ENCODE peak calls at places on chromosomes 6 and 20, in four cellular contexts. One of them, this sample, is unnamed.

GRCh38 chr6:26267083-26267589 is 97.9 kb upstream of the BTN3A2 start:
- DNase-seq in K562: peak
- DNase-seq in HCT116: no peak
- DNase-seq in HepG2: no peak
- DNase-seq in this sample: no peak

GRCh38 chr20:62329389-62330377 is 26.9 kb downstream of the ADRM1 start:
- DNase-seq in K562: no peak
- DNase-seq in HCT116: no peak
- DNase-seq in HepG2: no peak
- DNase-seq in this sample: no peak

GRCh38 chr6:117477988-117478852 is 4.3 kb upstream of the DCBLD1 start:
- DNase-seq in K562: peak
- DNase-seq in HCT116: no peak
- DNase-seq in HepG2: peak
- DNase-seq in this sample: no peak

GRCh38 chr20:24955045-24955444 is 6.0 kb downstream of the CST7 start:
- DNase-seq in K562: no peak
- DNase-seq in HCT116: no peak
- DNase-seq in HepG2: no peak
- DNase-seq in this sample: no peak

GRCh38 chr6:117536317-117536716 is 53.8 kb downstream of the DCBLD1 start:
- DNase-seq in K562: no peak
- DNase-seq in HCT116: no peak
- DNase-seq in HepG2: no peak
- DNase-seq in this sample: no peak

GRCh38 chr6:141562181-141562800 is 570.4 kb upstream of the GJE1 start:
- DNase-seq in K562: peak
- DNase-seq in HCT116: no peak
- DNase-seq in HepG2: no peak
- DNase-seq in this sample: peak

GRCh38 chr6:136236491-136237293 is 13.4 kb downstream of the MTFR2 start:
- DNase-seq in K562: peak
- DNase-seq in HCT116: no peak
- DNase-seq in HepG2: no peak
- DNase-seq in this sample: no peak

GRCh38 chr6:37507690-37508421 is 8.2 kb upstream of the CCDC167 start:
- DNase-seq in K562: no peak
- DNase-seq in HCT116: no peak
- DNase-seq in HepG2: no peak
- DNase-seq in this sample: peak

GRCh38 chr20:1203630-1204029 is 376 bp downstream of the C20orf202 start:
- DNase-seq in K562: no peak
- DNase-seq in HCT116: no peak
- DNase-seq in HepG2: no peak
- DNase-seq in this sample: no peak

GRCh38 chr6:20840675-20841074 is 306.4 kb downstream of the CDKAL1 start:
- DNase-seq in K562: no peak
- DNase-seq in HCT116: no peak
- DNase-seq in HepG2: no peak
- DNase-seq in this sample: no peak

GRCh38 chr6:36501686-36502085 is 45.6 kb downstream of the STK38 start:
- DNase-seq in K562: no peak
- DNase-seq in HCT116: no peak
- DNase-seq in HepG2: no peak
- DNase-seq in this sample: no peak

GRCh38 chr6:115195239-115195638 is 852.4 kb upstream of the HS3ST5 start:
- DNase-seq in K562: no peak
- DNase-seq in HCT116: no peak
- DNase-seq in HepG2: no peak
- DNase-seq in this sample: no peak

GRCh38 chr6:92767101-92767500 is 652.3 kb downstream of the EPHA7 start:
- DNase-seq in K562: no peak
- DNase-seq in HCT116: no peak
- DNase-seq in HepG2: no peak
- DNase-seq in this sample: no peak

GRCh38 chr20:32650545-32650944 is 23.2 kb downstream of the C20orf203 start:
- DNase-seq in K562: peak
- DNase-seq in HCT116: no peak
- DNase-seq in HepG2: no peak
- DNase-seq in this sample: no peak

GRCh38 chr6:25670793-25671513 is 18.9 kb downstream of the SCGN start:
- DNase-seq in K562: no peak
- DNase-seq in HCT116: peak
- DNase-seq in HepG2: no peak
- DNase-seq in this sample: no peak

GRCh38 chr6:13927203-13927602 is 2.5 kb downstream of the RNF182 start:
- DNase-seq in K562: peak
- DNase-seq in HCT116: no peak
- DNase-seq in HepG2: no peak
- DNase-seq in this sample: no peak

GRCh38 chr6:18053071-18053475 is 65.6 kb upstream of the KIF13A start:
- DNase-seq in K562: no peak
- DNase-seq in HCT116: no peak
- DNase-seq in HepG2: no peak
- DNase-seq in this sample: no peak

GRCh38 chr6:118893095-118893881 is 664 bp upstream of the ASF1A start:
- DNase-seq in K562: peak
- DNase-seq in HCT116: no peak
- DNase-seq in HepG2: peak
- DNase-seq in this sample: no peak

GRCh38 chr6:109867009-109867969 is 110.8 kb upstream of the GPR6 start:
- DNase-seq in K562: no peak
- DNase-seq in HCT116: no peak
- DNase-seq in HepG2: no peak
- DNase-seq in this sample: no peak

GRCh38 chr20:20498081-20498861 is 130.4 kb downstream of the INSM1 start:
- DNase-seq in K562: no peak
- DNase-seq in HCT116: no peak
- DNase-seq in HepG2: no peak
- DNase-seq in this sample: peak

GRCh38 chr6:37171141-37171969 is 1.4 kb downstream of the PIM1 start:
- DNase-seq in K562: peak
- DNase-seq in HCT116: no peak
- DNase-seq in HepG2: no peak
- DNase-seq in this sample: peak

GRCh38 chr20:44901972-44902371 is 7.9 kb upstream of the PABPC1L start:
- DNase-seq in K562: no peak
- DNase-seq in HCT116: no peak
- DNase-seq in HepG2: no peak
- DNase-seq in this sample: no peak

GRCh38 chr6:166308769-166309589 is 787 bp upstream of the PRR18 start:
- DNase-seq in K562: no peak
- DNase-seq in HCT116: no peak
- DNase-seq in HepG2: peak
- DNase-seq in this sample: peak

GRCh38 chr20:1802385-1803215 is 92.6 kb upstream of the SIRPA start:
- DNase-seq in K562: peak
- DNase-seq in HCT116: no peak
- DNase-seq in HepG2: peak
- DNase-seq in this sample: peak

GRCh38 chr6:160978141-160978926 is 13.2 kb upstream of the MAP3K4 start:
- DNase-seq in K562: no peak
- DNase-seq in HCT116: no peak
- DNase-seq in HepG2: no peak
- DNase-seq in this sample: no peak
- TF ChIP-seq ELF1 in K562: no peak
- TF ChIP-seq ELF1 in HCT116: no peak
- TF ChIP-seq ELF1 in HepG2: no peak
- TF ChIP-seq ELF1 in this sample: no peak

DNA sequence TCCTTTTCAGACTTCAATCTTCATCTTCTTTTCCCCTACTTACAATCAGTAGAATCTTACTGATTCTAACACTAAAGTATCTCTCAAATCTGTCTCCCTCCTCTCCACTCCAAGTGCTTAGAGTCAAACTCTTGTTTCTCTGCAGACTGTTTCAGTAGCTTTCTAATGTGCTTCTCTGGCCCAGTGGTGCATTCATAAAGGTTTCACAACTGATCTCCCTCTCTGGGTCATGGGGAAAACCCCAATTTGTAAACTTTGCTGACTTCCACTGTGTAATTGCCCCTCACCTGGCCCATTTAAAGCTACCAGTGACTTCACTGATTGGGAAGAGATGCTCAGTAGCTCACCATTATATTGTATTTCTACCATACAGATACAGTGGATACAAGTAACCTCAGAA is 183.6 kb downstream of the FAXC start:
- DNase-seq in K562: no peak
- DNase-seq in HCT116: no peak
- DNase-seq in HepG2: no peak
- DNase-seq in this sample: no peak
- H3K4me2 ChIP-seq in K562: no peak
- H3K4me2 ChIP-seq in HCT116: no peak
- H3K4me2 ChIP-seq in HepG2: no peak
- H3K4me2 ChIP-seq in this sample: no peak

GRCh38 chr6:44235891-44236516 is 10.9 kb upstream of the HSP90AB1 start:
- DNase-seq in K562: no peak
- DNase-seq in HCT116: no peak
- DNase-seq in HepG2: peak
- DNase-seq in this sample: no peak

GRCh38 chr6:44237021-44237812 is 9.7 kb upstream of the HSP90AB1 start:
- DNase-seq in K562: peak
- DNase-seq in HCT116: peak
- DNase-seq in HepG2: peak
- DNase-seq in this sample: peak

GRCh38 chr6:44238687-44239350 is 8.1 kb upstream of the HSP90AB1 start:
- DNase-seq in K562: no peak
- DNase-seq in HCT116: no peak
- DNase-seq in HepG2: no peak
- DNase-seq in this sample: no peak

GRCh38 chr6:44235269-44235668 is 11.6 kb upstream of the HSP90AB1 start:
- DNase-seq in K562: no peak
- DNase-seq in HCT116: no peak
- DNase-seq in HepG2: no peak
- DNase-seq in this sample: peak

GRCh38 chr6:44237813-44238433 is 9.0 kb upstream of the HSP90AB1 start:
- DNase-seq in K562: peak
- DNase-seq in HCT116: no peak
- DNase-seq in HepG2: peak
- DNase-seq in this sample: peak
- TF ChIP-seq ELF1 in K562: peak
- TF ChIP-seq ELF1 in HCT116: no peak
- TF ChIP-seq ELF1 in HepG2: peak
- TF ChIP-seq ELF1 in this sample: peak

GRCh38 chr20:34001378-34001777 is 7.7 kb downstream of the RALY start:
- DNase-seq in K562: no peak
- DNase-seq in HCT116: no peak
- DNase-seq in HepG2: no peak
- DNase-seq in this sample: no peak
- H3K4me2 ChIP-seq in K562: no peak
- H3K4me2 ChIP-seq in HCT116: no peak
- H3K4me2 ChIP-seq in HepG2: peak
- H3K4me2 ChIP-seq in this sample: no peak

DNA sequence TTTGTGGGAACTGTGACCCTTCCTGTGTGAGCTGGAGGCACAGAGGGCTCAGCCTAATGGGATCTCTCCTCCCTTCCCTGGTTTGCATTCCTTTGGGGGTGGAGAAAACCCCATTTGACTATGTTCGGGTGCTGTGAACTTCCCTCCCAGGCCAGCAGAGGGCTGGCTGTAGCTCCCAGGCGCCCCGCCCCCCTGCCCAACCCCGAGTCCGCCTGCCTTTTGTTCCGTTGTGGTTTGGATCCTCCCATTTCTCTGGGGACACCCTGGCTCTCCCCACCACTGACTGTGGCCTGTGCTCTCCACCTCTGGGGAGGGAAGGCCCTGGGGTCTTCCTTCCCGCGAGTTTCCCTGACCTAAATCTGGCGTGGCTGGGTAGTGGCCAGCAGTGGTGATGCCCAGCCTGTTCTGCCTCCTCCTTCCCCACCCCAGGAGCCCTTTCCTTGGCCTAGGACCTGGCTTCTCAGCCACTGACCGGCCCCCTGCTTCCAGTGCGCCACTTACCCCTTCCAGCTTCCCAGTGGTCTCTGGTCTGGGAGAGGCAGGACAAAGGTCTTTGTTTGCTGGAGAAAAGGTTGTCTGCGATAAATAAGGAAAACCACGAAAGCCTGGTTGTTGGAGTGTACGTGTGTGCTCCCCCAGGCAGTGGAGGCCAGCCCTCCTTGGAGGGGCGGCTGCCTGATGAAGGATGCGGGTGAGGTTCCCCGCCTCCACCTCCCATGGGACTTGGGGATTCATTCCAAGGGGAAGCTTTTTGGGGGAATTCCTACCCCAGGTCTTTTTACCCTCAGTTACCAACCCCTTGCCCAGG is 5.0 kb downstream of the VEGFA start:
- DNase-seq in K562: peak
- DNase-seq in HCT116: no peak
- DNase-seq in HepG2: peak
- DNase-seq in this sample: peak
- TF ChIP-seq ELF1 in K562: no peak
- TF ChIP-seq ELF1 in HCT116: no peak
- TF ChIP-seq ELF1 in HepG2: no peak
- TF ChIP-seq ELF1 in this sample: no peak

DNA sequence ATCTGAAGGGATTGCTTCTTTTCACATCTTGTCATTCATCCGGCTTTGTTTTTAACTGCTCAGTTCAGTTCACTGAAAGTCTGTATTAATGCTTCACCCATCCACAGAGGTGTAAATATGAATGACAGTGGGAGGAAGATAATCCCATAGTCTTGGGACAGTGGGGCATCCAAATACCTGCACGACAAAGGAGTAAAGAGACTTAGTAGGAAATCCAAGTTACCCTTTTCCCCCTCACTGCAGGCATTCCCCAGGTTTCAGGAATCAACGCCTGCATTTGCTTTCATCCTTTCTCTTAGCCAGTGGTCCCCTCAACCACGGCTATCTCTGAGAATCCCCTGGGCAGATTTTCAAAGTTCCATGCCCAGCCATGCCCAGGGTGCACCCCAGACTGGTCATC is 110.2 kb downstream of the MYLK4 start:
- DNase-seq in K562: no peak
- DNase-seq in HCT116: no peak
- DNase-seq in HepG2: no peak
- DNase-seq in this sample: no peak
- H3K4me2 ChIP-seq in K562: no peak
- H3K4me2 ChIP-seq in HCT116: no peak
- H3K4me2 ChIP-seq in HepG2: no peak
- H3K4me2 ChIP-seq in this sample: no peak

This sample was measured in SK-N-SH.